ENCODE peak calls at places on chromosomes 5 and 9, in seven cellular contexts. J, W, V, C, Z, L and E are unnamed samples.

GRCh38 chr5:56354836-56355235 is 121.7 kb upstream of the ANKRD55 start:
- DNase-seq in Z (no peak), L (no peak), V (no peak), J (no peak), C (no peak), W (no peak), E (no peak)

GRCh38 chr9:121906074-121906520 is 187.0 kb downstream of the TTLL11 start:
- DNase-seq in J (no peak), V (no peak), Z (no peak), L (peak), C (peak), W (no peak), E (no peak)

GRCh38 chr5:141354900-141355469 is at the start of gene PCDHGA4:
- DNase-seq in V (no peak), J (no peak), C (peak), W (no peak), Z (peak), L (peak), E (peak)

GRCh38 chr5:154820383-154820782 is 30.0 kb downstream of the FAXDC2 start:
- DNase-seq in C (no peak), J (no peak), V (no peak), L (no peak), Z (no peak), W (no peak), E (no peak)

GRCh38 chr9:107810493-107810931 is 320.9 kb upstream of the KLF4 start:
- DNase-seq in J (peak), Z (no peak), V (no peak), C (peak), W (no peak), L (peak), E (no peak)

GRCh38 chr5:81316581-81316980 is 15.2 kb downstream of the ZCCHC9 start:
- DNase-seq in C (no peak), J (no peak), V (no peak), L (no peak), W (no peak), Z (no peak), E (no peak)

GRCh38 chr5:132877938-132878337 is 4.5 kb downstream of the LEAP2 start:
- DNase-seq in W (no peak), L (peak), C (peak), Z (no peak), V (no peak), J (no peak), E (no peak)

GRCh38 chr5:163347671-163348070 is 89.7 kb upstream of the CCNG1 start:
- DNase-seq in V (peak), C (peak), W (peak), Z (peak), J (no peak), L (peak), E (peak)

GRCh38 chr9:107782381-107782780 is 292.8 kb upstream of the KLF4 start:
- DNase-seq in V (no peak), W (no peak), L (peak), C (peak), Z (no peak), J (no peak), E (no peak)

GRCh38 chr5:38725419-38725865 is 120.4 kb upstream of the OSMR start:
- DNase-seq in V (peak), W (no peak), L (no peak), C (no peak), Z (no peak), J (no peak), E (no peak)

GRCh38 chr9:35673132-35673997 is at the start of gene CA9:
- DNase-seq in Z (no peak), L (no peak), V (no peak), W (no peak), J (no peak), C (no peak), E (no peak)

GRCh38 chr9:97632406-97632991 is 669 bp downstream of the TSTD2 start:
- DNase-seq in V (peak), J (peak), W (peak), L (peak), C (peak), Z (peak), E (peak)

GRCh38 chr5:153157156-153157555 is 333.3 kb upstream of the GRIA1 start:
- DNase-seq in L (peak), C (peak), V (no peak), W (no peak), Z (no peak), J (no peak), E (no peak)

GRCh38 chr5:140497897-140498296 is 49.6 kb upstream of the EIF4EBP3 start:
- DNase-seq in W (no peak), V (no peak), L (no peak), J (no peak), Z (no peak), C (no peak), E (peak)